ENCODE peak calls at places on chromosome 4, in nine cellular contexts. One of them, this sample, is unnamed.

GRCh38 chr4:100632163-100632562 is 114.3 kb upstream of the EMCN start:
- DNase-seq in tibial artery: no peak
- DNase-seq in gastrocnemius medialis: no peak
- DNase-seq in skeletal muscle cell: no peak
- DNase-seq in psoas muscle: no peak
- DNase-seq in BE2C: no peak
- DNase-seq in CD4-positive, CD25-positive, alpha-beta regulatory T cell: no peak
- DNase-seq in naive thymus-derived CD4-positive, alpha-beta T cell: no peak
- DNase-seq in left lung: no peak
- DNase-seq in this sample: no peak

GRCh38 chr4:33149658-33150057 is 2429.5 kb downstream of the PCDH7 start:
- DNase-seq in tibial artery: no peak
- DNase-seq in gastrocnemius medialis: no peak
- DNase-seq in skeletal muscle cell: no peak
- DNase-seq in psoas muscle: no peak
- DNase-seq in BE2C: no peak
- DNase-seq in CD4-positive, CD25-positive, alpha-beta regulatory T cell: no peak
- DNase-seq in naive thymus-derived CD4-positive, alpha-beta T cell: no peak
- DNase-seq in left lung: no peak
- DNase-seq in this sample: no peak

GRCh38 chr4:153067376-153067775 is 131.3 kb downstream of the FHDC1 start:
- DNase-seq in tibial artery: no peak
- DNase-seq in gastrocnemius medialis: no peak
- DNase-seq in skeletal muscle cell: peak
- DNase-seq in psoas muscle: no peak
- DNase-seq in BE2C: no peak
- DNase-seq in CD4-positive, CD25-positive, alpha-beta regulatory T cell: no peak
- DNase-seq in naive thymus-derived CD4-positive, alpha-beta T cell: no peak
- DNase-seq in left lung: no peak
- DNase-seq in this sample: no peak

GRCh38 chr4:124266706-124267105 is 445.8 kb downstream of the ANKRD50 start:
- DNase-seq in tibial artery: no peak
- DNase-seq in gastrocnemius medialis: no peak
- DNase-seq in skeletal muscle cell: no peak
- DNase-seq in psoas muscle: no peak
- DNase-seq in BE2C: no peak
- DNase-seq in CD4-positive, CD25-positive, alpha-beta regulatory T cell: no peak
- DNase-seq in naive thymus-derived CD4-positive, alpha-beta T cell: no peak
- DNase-seq in left lung: no peak
- DNase-seq in this sample: no peak

GRCh38 chr4:71066737-71067716 is 73.6 kb downstream of the DCK start:
- DNase-seq in tibial artery: no peak
- DNase-seq in gastrocnemius medialis: no peak
- DNase-seq in skeletal muscle cell: no peak
- DNase-seq in psoas muscle: no peak
- DNase-seq in BE2C: no peak
- DNase-seq in CD4-positive, CD25-positive, alpha-beta regulatory T cell: no peak
- DNase-seq in naive thymus-derived CD4-positive, alpha-beta T cell: no peak
- DNase-seq in left lung: no peak
- DNase-seq in this sample: no peak

GRCh38 chr4:168124008-168124641 is 31.8 kb downstream of the ANXA10 start:
- DNase-seq in tibial artery: no peak
- DNase-seq in gastrocnemius medialis: no peak
- DNase-seq in skeletal muscle cell: peak
- DNase-seq in psoas muscle: no peak
- DNase-seq in BE2C: no peak
- DNase-seq in CD4-positive, CD25-positive, alpha-beta regulatory T cell: no peak
- DNase-seq in naive thymus-derived CD4-positive, alpha-beta T cell: no peak
- DNase-seq in left lung: no peak
- DNase-seq in this sample: no peak

GRCh38 chr4:47561331-47561730 is 76.3 kb downstream of the ATP10D start:
- DNase-seq in tibial artery: no peak
- DNase-seq in gastrocnemius medialis: no peak
- DNase-seq in skeletal muscle cell: no peak
- DNase-seq in psoas muscle: no peak
- DNase-seq in BE2C: no peak
- DNase-seq in CD4-positive, CD25-positive, alpha-beta regulatory T cell: no peak
- DNase-seq in naive thymus-derived CD4-positive, alpha-beta T cell: no peak
- DNase-seq in left lung: no peak
- DNase-seq in this sample: no peak

GRCh38 chr4:113449407-113449974 is 312.0 kb downstream of the CAMK2D start:
- DNase-seq in tibial artery: no peak
- DNase-seq in gastrocnemius medialis: no peak
- DNase-seq in skeletal muscle cell: peak
- DNase-seq in psoas muscle: no peak
- DNase-seq in BE2C: no peak
- DNase-seq in CD4-positive, CD25-positive, alpha-beta regulatory T cell: no peak
- DNase-seq in naive thymus-derived CD4-positive, alpha-beta T cell: no peak
- DNase-seq in left lung: no peak
- DNase-seq in this sample: no peak

GRCh38 chr4:5374577-5374976 is 323.3 kb downstream of the STK32B start:
- DNase-seq in tibial artery: no peak
- DNase-seq in gastrocnemius medialis: no peak
- DNase-seq in skeletal muscle cell: no peak
- DNase-seq in psoas muscle: no peak
- DNase-seq in BE2C: no peak
- DNase-seq in CD4-positive, CD25-positive, alpha-beta regulatory T cell: no peak
- DNase-seq in naive thymus-derived CD4-positive, alpha-beta T cell: no peak
- DNase-seq in left lung: no peak
- DNase-seq in this sample: no peak

GRCh38 chr4:30429813-30430466 is 290.2 kb upstream of the PCDH7 start:
- DNase-seq in tibial artery: no peak
- DNase-seq in gastrocnemius medialis: no peak
- DNase-seq in skeletal muscle cell: peak
- DNase-seq in psoas muscle: no peak
- DNase-seq in BE2C: no peak
- DNase-seq in CD4-positive, CD25-positive, alpha-beta regulatory T cell: no peak
- DNase-seq in naive thymus-derived CD4-positive, alpha-beta T cell: no peak
- DNase-seq in left lung: no peak
- DNase-seq in this sample: no peak

GRCh38 chr4:71404049-71404448 is 65.2 kb downstream of the SLC4A4 start:
- DNase-seq in tibial artery: no peak
- DNase-seq in gastrocnemius medialis: no peak
- DNase-seq in skeletal muscle cell: no peak
- DNase-seq in psoas muscle: no peak
- DNase-seq in BE2C: no peak
- DNase-seq in CD4-positive, CD25-positive, alpha-beta regulatory T cell: no peak
- DNase-seq in naive thymus-derived CD4-positive, alpha-beta T cell: no peak
- DNase-seq in left lung: no peak
- DNase-seq in this sample: no peak

GRCh38 chr4:4714330-4714729 is 145.1 kb upstream of the MSX1 start:
- DNase-seq in tibial artery: no peak
- DNase-seq in gastrocnemius medialis: no peak
- DNase-seq in skeletal muscle cell: no peak
- DNase-seq in psoas muscle: no peak
- DNase-seq in BE2C: no peak
- DNase-seq in CD4-positive, CD25-positive, alpha-beta regulatory T cell: no peak
- DNase-seq in naive thymus-derived CD4-positive, alpha-beta T cell: no peak
- DNase-seq in left lung: no peak
- DNase-seq in this sample: no peak

GRCh38 chr4:123284166-123284565 is 112.4 kb upstream of the SPRY1 start:
- DNase-seq in tibial artery: no peak
- DNase-seq in gastrocnemius medialis: no peak
- DNase-seq in skeletal muscle cell: no peak
- DNase-seq in psoas muscle: no peak
- DNase-seq in BE2C: no peak
- DNase-seq in CD4-positive, CD25-positive, alpha-beta regulatory T cell: no peak
- DNase-seq in naive thymus-derived CD4-positive, alpha-beta T cell: no peak
- DNase-seq in left lung: no peak
- DNase-seq in this sample: no peak

GRCh38 chr4:179583221-179583620 is 2141.0 kb upstream of the AGA start:
- DNase-seq in tibial artery: no peak
- DNase-seq in gastrocnemius medialis: no peak
- DNase-seq in skeletal muscle cell: no peak
- DNase-seq in psoas muscle: no peak
- DNase-seq in BE2C: no peak
- DNase-seq in CD4-positive, CD25-positive, alpha-beta regulatory T cell: no peak
- DNase-seq in naive thymus-derived CD4-positive, alpha-beta T cell: no peak
- DNase-seq in left lung: no peak
- DNase-seq in this sample: no peak

GRCh38 chr4:53592686-53593641 is 1.7 kb upstream of the LNX1 start:
- DNase-seq in tibial artery: no peak
- DNase-seq in gastrocnemius medialis: no peak
- DNase-seq in skeletal muscle cell: no peak
- DNase-seq in psoas muscle: peak
- DNase-seq in BE2C: no peak
- DNase-seq in CD4-positive, CD25-positive, alpha-beta regulatory T cell: no peak
- DNase-seq in naive thymus-derived CD4-positive, alpha-beta T cell: no peak
- DNase-seq in left lung: peak
- DNase-seq in this sample: no peak

DNA sequence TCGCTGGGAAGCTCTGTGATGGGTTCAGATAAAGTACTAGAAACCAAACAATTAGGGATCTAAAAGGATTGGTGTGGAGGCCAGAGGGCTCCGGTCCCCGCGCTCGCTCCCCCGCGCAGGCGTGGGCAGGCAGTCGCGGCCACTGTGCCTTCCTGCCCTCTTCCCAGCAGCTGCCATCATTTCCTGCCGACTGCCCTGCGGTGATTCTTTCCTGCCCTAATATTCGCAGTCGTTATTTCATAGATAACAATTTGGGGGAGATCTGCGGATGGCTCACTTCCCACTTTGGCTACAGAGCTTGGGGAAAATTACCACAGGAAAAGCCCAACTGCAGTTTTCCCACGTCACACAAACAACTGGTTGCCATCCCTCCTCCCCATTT is 2.2 kb downstream of the GRIA2 start:
- DNase-seq in tibial artery: no peak
- DNase-seq in gastrocnemius medialis: no peak
- DNase-seq in skeletal muscle cell: no peak
- DNase-seq in psoas muscle: no peak
- DNase-seq in BE2C: peak
- DNase-seq in CD4-positive, CD25-positive, alpha-beta regulatory T cell: no peak
- DNase-seq in naive thymus-derived CD4-positive, alpha-beta T cell: no peak
- DNase-seq in left lung: no peak
- DNase-seq in this sample: no peak
- H3K4me3 ChIP-seq in tibial artery: peak
- H3K4me3 ChIP-seq in gastrocnemius medialis: peak
- H3K4me3 ChIP-seq in skeletal muscle cell: peak
- H3K4me3 ChIP-seq in psoas muscle: peak
- H3K4me3 ChIP-seq in BE2C: peak
- H3K4me3 ChIP-seq in CD4-positive, CD25-positive, alpha-beta regulatory T cell: no peak
- H3K4me3 ChIP-seq in naive thymus-derived CD4-positive, alpha-beta T cell: no peak
- H3K4me3 ChIP-seq in left lung: no peak
- H3K4me3 ChIP-seq in this sample: no peak

DNA sequence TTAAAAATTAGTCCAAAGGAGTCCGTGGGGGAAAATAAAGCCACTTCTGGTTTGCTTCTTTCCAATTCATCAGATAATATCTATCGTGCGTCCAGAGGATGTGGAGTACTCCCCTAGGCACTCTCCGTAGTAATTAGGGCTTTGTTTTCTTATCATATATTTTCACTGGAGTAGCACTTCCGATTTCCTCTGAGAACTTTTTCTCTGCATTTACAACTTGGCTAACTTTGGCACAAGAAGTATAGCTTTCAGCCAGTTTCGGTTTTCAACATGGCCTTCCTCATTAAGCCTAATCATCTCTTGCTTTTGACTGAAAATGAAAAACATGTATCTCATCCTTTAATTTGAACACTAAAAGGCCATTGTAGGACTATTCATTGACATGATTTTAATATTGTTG is 80.5 kb downstream of the CASP3 start:
- DNase-seq in tibial artery: no peak
- DNase-seq in gastrocnemius medialis: no peak
- DNase-seq in skeletal muscle cell: no peak
- DNase-seq in psoas muscle: no peak
- DNase-seq in BE2C: no peak
- DNase-seq in CD4-positive, CD25-positive, alpha-beta regulatory T cell: no peak
- DNase-seq in naive thymus-derived CD4-positive, alpha-beta T cell: no peak
- DNase-seq in left lung: no peak
- DNase-seq in this sample: no peak
- H3K4me3 ChIP-seq in tibial artery: no peak
- H3K4me3 ChIP-seq in gastrocnemius medialis: no peak
- H3K4me3 ChIP-seq in skeletal muscle cell: no peak
- H3K4me3 ChIP-seq in psoas muscle: no peak
- H3K4me3 ChIP-seq in BE2C: peak
- H3K4me3 ChIP-seq in CD4-positive, CD25-positive, alpha-beta regulatory T cell: no peak
- H3K4me3 ChIP-seq in naive thymus-derived CD4-positive, alpha-beta T cell: no peak
- H3K4me3 ChIP-seq in left lung: no peak
- H3K4me3 ChIP-seq in this sample: no peak

GRCh38 chr4:55127053-55127452 is 1.7 kb upstream of the KDR start:
- DNase-seq in tibial artery: no peak
- DNase-seq in gastrocnemius medialis: no peak
- DNase-seq in skeletal muscle cell: no peak
- DNase-seq in psoas muscle: no peak
- DNase-seq in BE2C: no peak
- DNase-seq in CD4-positive, CD25-positive, alpha-beta regulatory T cell: no peak
- DNase-seq in naive thymus-derived CD4-positive, alpha-beta T cell: no peak
- DNase-seq in left lung: no peak
- DNase-seq in this sample: no peak

GRCh38 chr4:55124337-55125076 is 888 bp downstream of the KDR start:
- DNase-seq in tibial artery: no peak
- DNase-seq in gastrocnemius medialis: no peak
- DNase-seq in skeletal muscle cell: no peak
- DNase-seq in psoas muscle: peak
- DNase-seq in BE2C: peak
- DNase-seq in CD4-positive, CD25-positive, alpha-beta regulatory T cell: no peak
- DNase-seq in naive thymus-derived CD4-positive, alpha-beta T cell: no peak
- DNase-seq in left lung: peak
- DNase-seq in this sample: no peak

GRCh38 chr4:55125087-55125721 is at the start of gene KDR:
- DNase-seq in tibial artery: peak
- DNase-seq in gastrocnemius medialis: peak
- DNase-seq in skeletal muscle cell: no peak
- DNase-seq in psoas muscle: peak
- DNase-seq in BE2C: peak
- DNase-seq in CD4-positive, CD25-positive, alpha-beta regulatory T cell: no peak
- DNase-seq in naive thymus-derived CD4-positive, alpha-beta T cell: no peak
- DNase-seq in left lung: peak
- DNase-seq in this sample: no peak

GRCh38 chr4:55127521-55127920 is 2.1 kb upstream of the KDR start:
- DNase-seq in tibial artery: no peak
- DNase-seq in gastrocnemius medialis: no peak
- DNase-seq in skeletal muscle cell: no peak
- DNase-seq in psoas muscle: no peak
- DNase-seq in BE2C: no peak
- DNase-seq in CD4-positive, CD25-positive, alpha-beta regulatory T cell: no peak
- DNase-seq in naive thymus-derived CD4-positive, alpha-beta T cell: no peak
- DNase-seq in left lung: no peak
- DNase-seq in this sample: peak

GRCh38 chr4:55125763-55126541 is 557 bp upstream of the KDR start:
- DNase-seq in tibial artery: peak
- DNase-seq in gastrocnemius medialis: peak
- DNase-seq in skeletal muscle cell: no peak
- DNase-seq in psoas muscle: peak
- DNase-seq in BE2C: no peak
- DNase-seq in CD4-positive, CD25-positive, alpha-beta regulatory T cell: no peak
- DNase-seq in naive thymus-derived CD4-positive, alpha-beta T cell: no peak
- DNase-seq in left lung: no peak
- DNase-seq in this sample: no peak
- H3K4me3 ChIP-seq in tibial artery: peak
- H3K4me3 ChIP-seq in gastrocnemius medialis: peak
- H3K4me3 ChIP-seq in skeletal muscle cell: peak
- H3K4me3 ChIP-seq in psoas muscle: peak
- H3K4me3 ChIP-seq in BE2C: peak
- H3K4me3 ChIP-seq in CD4-positive, CD25-positive, alpha-beta regulatory T cell: no peak
- H3K4me3 ChIP-seq in naive thymus-derived CD4-positive, alpha-beta T cell: no peak
- H3K4me3 ChIP-seq in left lung: peak
- H3K4me3 ChIP-seq in this sample: no peak

DNA sequence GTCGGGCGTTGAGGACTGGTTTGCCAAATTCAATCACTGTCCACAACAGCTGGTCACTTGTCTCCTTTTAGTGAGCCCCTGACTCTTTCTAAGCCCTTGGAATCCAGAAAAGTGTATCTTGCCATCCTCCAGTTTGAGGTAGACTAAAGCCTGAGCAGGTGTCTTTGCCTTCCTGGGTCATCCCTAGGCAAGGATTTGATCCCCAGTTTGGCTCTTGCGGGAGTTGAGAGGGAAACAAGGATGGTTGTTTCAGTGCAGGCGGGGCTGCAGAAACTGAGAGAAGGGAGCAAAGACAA is 2.2 kb upstream of the FGF5 start:
- DNase-seq in tibial artery: no peak
- DNase-seq in gastrocnemius medialis: no peak
- DNase-seq in skeletal muscle cell: no peak
- DNase-seq in psoas muscle: no peak
- DNase-seq in BE2C: no peak
- DNase-seq in CD4-positive, CD25-positive, alpha-beta regulatory T cell: no peak
- DNase-seq in naive thymus-derived CD4-positive, alpha-beta T cell: no peak
- DNase-seq in left lung: no peak
- DNase-seq in this sample: no peak
- H3K4me3 ChIP-seq in tibial artery: no peak
- H3K4me3 ChIP-seq in gastrocnemius medialis: no peak
- H3K4me3 ChIP-seq in skeletal muscle cell: no peak
- H3K4me3 ChIP-seq in psoas muscle: no peak
- H3K4me3 ChIP-seq in BE2C: no peak
- H3K4me3 ChIP-seq in CD4-positive, CD25-positive, alpha-beta regulatory T cell: no peak
- H3K4me3 ChIP-seq in naive thymus-derived CD4-positive, alpha-beta T cell: no peak
- H3K4me3 ChIP-seq in left lung: no peak
- H3K4me3 ChIP-seq in this sample: no peak